ENCODE peak calls at places on chromosome 5, in five cellular contexts. M is stimulated activated CD4-positive, alpha-beta T cell treated with anti-CD3 and anti-CD28 coated beads, Interleukin-4, amount 100 ng/mL, for 24 hours; X is T-cell; W is mesenteric fat pad; E is neural progenitor cell. Q is an unnamed sample.

GRCh38 chr5:135013947-135014570 is 20.0 kb downstream of the PITX1 start:
- DNase-seq in X (no peak), W (peak), M (no peak), E (no peak), Q (peak)

GRCh38 chr5:52748590-52748989 is 39.1 kb upstream of the ITGA1 start:
- DNase-seq in M (no peak), X (no peak), E (no peak), W (no peak), Q (no peak)

GRCh38 chr5:76270214-76270613 is 132.9 kb upstream of the IQGAP2 start:
- DNase-seq in W (no peak), E (no peak), X (no peak), M (peak), Q (no peak)

GRCh38 chr5:134846641-134846960 is 833 bp downstream of the C5orf24 start:
- DNase-seq in E (no peak), M (peak), W (no peak), X (no peak), Q (no peak)

GRCh38 chr5:120655828-120656435 is 191.8 kb downstream of the PRR16 start:
- DNase-seq in E (peak), W (no peak), X (no peak), M (peak), Q (no peak)

GRCh38 chr5:176180339-176180738 is 57.9 kb upstream of the SIMC1 start:
- DNase-seq in E (no peak), X (no peak), W (peak), M (no peak), Q (no peak)

GRCh38 chr5:54533541-54534179 is 16.1 kb downstream of the SNX18 start:
- DNase-seq in X (no peak), E (peak), W (no peak), M (no peak), Q (no peak)

GRCh38 chr5:167585184-167585583 is 706.3 kb upstream of the WWC1 start:
- DNase-seq in M (no peak), X (no peak), W (no peak), E (no peak), Q (no peak)

GRCh38 chr5:157591766-157592165 is 16.2 kb upstream of the ADAM19 start:
- DNase-seq in M (no peak), X (no peak), W (no peak), E (no peak), Q (no peak)

GRCh38 chr5:89047591-89047990 is 164.6 kb upstream of the MEF2C start:
- DNase-seq in W (no peak), X (no peak), E (no peak), M (no peak), Q (no peak)

GRCh38 chr5:115815693-115816225 is 700 bp downstream of the CDO1 start:
- DNase-seq in M (no peak), X (no peak), W (no peak), E (peak), Q (peak)

GRCh38 chr5:133789428-133789827 is 177.1 kb upstream of the FSTL4 start:
- DNase-seq in X (no peak), M (no peak), W (no peak), E (no peak), Q (no peak)

GRCh38 chr5:14580037-14581034 is 1.3 kb upstream of the OTULINL start:
- DNase-seq in M (no peak), X (no peak), W (no peak), E (no peak), Q (no peak)

GRCh38 chr5:161094411-161094810 is 242.4 kb upstream of the ATP10B start:
- DNase-seq in X (no peak), E (no peak), M (no peak), W (no peak), Q (no peak)

GRCh38 chr5:87411586-87412416 is 929 bp downstream of the CCNH start:
- DNase-seq in X (no peak), E (peak), M (peak), W (no peak), Q (no peak)

GRCh38 chr5:35513612-35514011 is 104.1 kb upstream of the SPEF2 start:
- DNase-seq in E (no peak), X (no peak), W (no peak), M (no peak), Q (no peak)

GRCh38 chr5:96253140-96253539 is 179.9 kb downstream of the PCSK1 start:
- DNase-seq in W (no peak), X (no peak), E (no peak), M (no peak), Q (no peak)

GRCh38 chr5:108461628-108462367 is 79.9 kb upstream of the FBXL17 start:
- DNase-seq in M (no peak), W (no peak), E (no peak), X (no peak), Q (no peak)

GRCh38 chr5:122184676-122185255 is 55.4 kb downstream of the ZNF474 start:
- DNase-seq in E (no peak), M (no peak), W (no peak), X (no peak), Q (no peak)

GRCh38 chr5:176596689-176597416 is 13.1 kb downstream of the GPRIN1 start:
- DNase-seq in W (no peak), M (peak), E (peak), X (peak), Q (no peak)

Q was measured in cardiac septum.